ENCODE peak calls at places on chromosomes 6 and 20, in nine cellular contexts. C is GM12891, Q is spleen, V is adrenal gland, E is body of pancreas, S is transverse colon, R is uterus, W is A549, N is K562. O is an unnamed sample.

GRCh38 chr6:3791526-3792212 is 40.2 kb upstream of the PXDC1 start:
- DNase-seq in C (no peak), Q (no peak), V (no peak), E (no peak), S (no peak), R (no peak), W (no peak), N (no peak), O (no peak)

GRCh38 chr6:162730502-162730901 is 2.7 kb downstream of the PACRG start:
- DNase-seq in C (no peak), Q (no peak), V (no peak), E (no peak), S (no peak), R (no peak), W (no peak), N (no peak), O (no peak)

GRCh38 chr6:39366875-39367618 is 44.5 kb upstream of the KCNK16 start:
- DNase-seq in C (no peak), Q (no peak), V (peak; percentile 85), E (peak; percentile 35), S (no peak), R (no peak), W (no peak), N (no peak), O (no peak)

GRCh38 chr20:2122921-2123320 is 21.3 kb downstream of the STK35 start:
- DNase-seq in C (no peak), Q (peak; percentile 52), V (no peak), E (peak; percentile 28), S (no peak), R (peak; percentile 71), W (no peak), N (no peak), O (no peak)

GRCh38 chr6:106556368-106556960 is 72.8 kb downstream of the RTN4IP1 start:
- DNase-seq in C (no peak), Q (no peak), V (no peak), E (no peak), S (no peak), R (no peak), W (no peak), N (no peak), O (peak; percentile 15)

GRCh38 chr6:154410619-154411044 is 54.0 kb upstream of the IPCEF1 start:
- DNase-seq in C (no peak), Q (no peak), V (peak; percentile 73), E (peak; percentile 58), S (peak; percentile 28), R (peak; percentile 75), W (peak; percentile 60), N (no peak), O (no peak)

GRCh38 chr6:109770047-109770446 is 79.0 kb downstream of the FIG4 start:
- DNase-seq in C (no peak), Q (no peak), V (no peak), E (no peak), S (no peak), R (no peak), W (no peak), N (no peak), O (no peak)

GRCh38 chr6:3777695-3778461 is 26.4 kb upstream of the PXDC1 start:
- DNase-seq in C (no peak), Q (no peak), V (no peak), E (no peak), S (no peak), R (no peak), W (no peak), N (no peak), O (no peak)

GRCh38 chr6:89430563-89430962 is 2.4 kb upstream of the ANKRD6 start:
- DNase-seq in C (no peak), Q (no peak), V (no peak), E (peak; percentile 24), S (no peak), R (no peak), W (no peak), N (no peak), O (no peak)

GRCh38 chr6:39086294-39086693 is 28.7 kb downstream of the SAYSD1 start:
- DNase-seq in C (no peak), Q (no peak), V (no peak), E (no peak), S (no peak), R (no peak), W (no peak), N (no peak), O (no peak)

GRCh38 chr20:62692176-62692575 is 16.5 kb upstream of the NTSR1 start:
- DNase-seq in C (no peak), Q (no peak), V (no peak), E (no peak), S (no peak), R (no peak), W (no peak), N (no peak), O (no peak)

GRCh38 chr6:133208183-133208755 is 32.9 kb upstream of the EYA4 start:
- DNase-seq in C (no peak), Q (no peak), V (no peak), E (no peak), S (no peak), R (no peak), W (no peak), N (no peak), O (no peak)

GRCh38 chr6:87183687-87184086 is 28.3 kb downstream of the ZNF292 start:
- DNase-seq in C (no peak), Q (no peak), V (no peak), E (no peak), S (no peak), R (no peak), W (no peak), N (no peak), O (no peak)

DNA sequence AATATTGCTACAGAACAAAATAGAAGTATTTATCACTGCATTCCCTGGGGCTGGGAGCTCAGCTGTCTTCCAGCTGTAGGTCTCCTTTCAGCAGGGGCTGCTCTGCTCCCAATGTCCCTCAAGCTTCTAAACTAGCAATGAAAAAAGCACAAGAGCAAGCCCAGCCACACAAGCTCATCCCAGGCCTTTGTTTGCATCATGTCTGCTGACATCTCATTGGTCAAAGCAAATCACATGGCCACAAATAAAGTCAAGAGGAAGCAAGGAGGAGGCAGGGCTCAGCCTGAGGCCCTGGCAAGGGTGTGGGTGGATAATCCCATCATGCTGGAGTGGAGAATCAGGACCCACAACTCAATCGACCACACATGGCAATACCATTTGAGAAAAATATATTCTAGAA is 2.2 kb upstream of the BFSP1 start:
- DNase-seq in C (no peak), Q (no peak), V (no peak), E (no peak), S (no peak), R (no peak), W (peak; percentile 88), N (peak; percentile 35), O (peak; percentile 56)
- TF ChIP-seq POLR2A in C (no peak), Q (no peak), V (no peak), E (no peak), S (no peak), R (no peak), W (peak; percentile 23), N (no peak), O (no peak)

GRCh38 chr6:30672445-30673253 is at the start of gene DHX16:
- DNase-seq in C (peak; percentile 88), Q (peak; percentile 95), V (peak; percentile 96), E (peak; percentile 96), S (peak; percentile 97), R (peak; percentile 98), W (peak; percentile 82), N (peak; percentile 99), O (peak; percentile 97)
- TF ChIP-seq POLR2A in C (peak; percentile 75), Q (no peak), V (no peak), E (peak; percentile 69), S (peak; percentile 65), R (peak; percentile 36), W (peak; percentile 24), N (peak; percentile 81), O (peak; percentile 72)

GRCh38 chr6:117311310-117311709 is 46.0 kb downstream of the VGLL2 start:
- DNase-seq in C (no peak), Q (no peak), V (no peak), E (no peak), S (no peak), R (no peak), W (no peak), N (no peak), O (no peak)

GRCh38 chr6:117307655-117308054 is 42.3 kb downstream of the VGLL2 start:
- DNase-seq in C (no peak), Q (no peak), V (no peak), E (no peak), S (no peak), R (no peak), W (no peak), N (no peak), O (no peak)

GRCh38 chr6:117309613-117310012 is 44.3 kb downstream of the VGLL2 start:
- DNase-seq in C (no peak), Q (no peak), V (no peak), E (no peak), S (no peak), R (no peak), W (no peak), N (no peak), O (no peak)

GRCh38 chr6:117306227-117306784 is 40.9 kb downstream of the VGLL2 start:
- DNase-seq in C (no peak), Q (no peak), V (no peak), E (peak; percentile 16), S (peak; percentile 9), R (no peak), W (no peak), N (no peak), O (no peak)

GRCh38 chr6:117309069-117309468 is 43.7 kb downstream of the VGLL2 start:
- DNase-seq in C (no peak), Q (no peak), V (no peak), E (no peak), S (no peak), R (no peak), W (no peak), N (no peak), O (no peak)
- TF ChIP-seq POLR2A in C (no peak), Q (no peak), V (no peak), E (no peak), S (no peak), R (no peak), W (no peak), N (no peak), O (no peak)

GRCh38 chr6:167825059-167825758 is 1.5 kb upstream of the AFDN start:
- DNase-seq in C (no peak), Q (no peak), V (peak; percentile 26), E (no peak), S (no peak), R (peak; percentile 57), W (no peak), N (peak; percentile 70), O (no peak)

GRCh38 chr6:167824591-167825041 is 2.1 kb upstream of the AFDN start:
- DNase-seq in C (no peak), Q (no peak), V (no peak), E (no peak), S (no peak), R (no peak), W (no peak), N (peak; percentile 84), O (no peak)

GRCh38 chr6:167827062-167827587 is 414 bp downstream of the AFDN start:
- DNase-seq in C (peak; percentile 49), Q (peak; percentile 88), V (peak; percentile 21), E (peak; percentile 46), S (peak; percentile 34), R (peak; percentile 26), W (no peak), N (peak; percentile 61), O (no peak)

GRCh38 chr6:167826230-167827061 is at the start of gene AFDN:
- DNase-seq in C (peak; percentile 79), Q (peak; percentile 94), V (peak; percentile 67), E (peak; percentile 83), S (peak; percentile 83), R (peak; percentile 80), W (peak; percentile 51), N (peak; percentile 85), O (peak; percentile 62)

GRCh38 chr6:167825759-167826229 is 917 bp upstream of the AFDN start:
- DNase-seq in C (no peak), Q (peak; percentile 86), V (peak; percentile 35), E (peak; percentile 88), S (peak; percentile 85), R (peak; percentile 46), W (peak; percentile 56), N (peak; percentile 87), O (peak; percentile 19)
- TF ChIP-seq POLR2A in C (no peak), Q (no peak), V (no peak), E (peak; percentile 58), S (no peak), R (no peak), W (no peak), N (no peak), O (no peak)